ENCODE peak calls at places on chromosomes 16 and 17, in eight cellular contexts. One of them, this sample, is unnamed.

GRCh38 chr17:16472539-16472938 is 19.5 kb downstream of the LRRC75A start:
- DNase-seq in SK-MEL-5: no peak
- DNase-seq in nucleus accumbens: no peak
- DNase-seq in hypothalamus: no peak
- DNase-seq in globus pallidus: no peak
- DNase-seq in epithelial cell of esophagus: no peak
- DNase-seq in right lobe of liver: no peak
- DNase-seq in iPS-NIHi11: no peak
- DNase-seq in this sample: no peak

GRCh38 chr16:15843635-15844279 is 13.1 kb downstream of the MYH11 start:
- DNase-seq in SK-MEL-5: no peak
- DNase-seq in nucleus accumbens: no peak
- DNase-seq in hypothalamus: no peak
- DNase-seq in globus pallidus: no peak
- DNase-seq in epithelial cell of esophagus: no peak
- DNase-seq in right lobe of liver: no peak
- DNase-seq in iPS-NIHi11: no peak
- DNase-seq in this sample: no peak

GRCh38 chr17:49071106-49071505 is 61.5 kb upstream of the B4GALNT2 start:
- DNase-seq in SK-MEL-5: no peak
- DNase-seq in nucleus accumbens: no peak
- DNase-seq in hypothalamus: no peak
- DNase-seq in globus pallidus: no peak
- DNase-seq in epithelial cell of esophagus: no peak
- DNase-seq in right lobe of liver: no peak
- DNase-seq in iPS-NIHi11: no peak
- DNase-seq in this sample: no peak

GRCh38 chr16:24700549-24701392 is 28.7 kb upstream of the TNRC6A start:
- DNase-seq in SK-MEL-5: peak; percentile 58
- DNase-seq in nucleus accumbens: no peak
- DNase-seq in hypothalamus: peak; percentile 40
- DNase-seq in globus pallidus: peak; percentile 53
- DNase-seq in epithelial cell of esophagus: peak; percentile 91
- DNase-seq in right lobe of liver: peak; percentile 83
- DNase-seq in iPS-NIHi11: peak; percentile 70
- DNase-seq in this sample: no peak

GRCh38 chr16:1117169-1117900 is 21.3 kb upstream of the C1QTNF8 start:
- DNase-seq in SK-MEL-5: no peak
- DNase-seq in nucleus accumbens: no peak
- DNase-seq in hypothalamus: no peak
- DNase-seq in globus pallidus: no peak
- DNase-seq in epithelial cell of esophagus: no peak
- DNase-seq in right lobe of liver: no peak
- DNase-seq in iPS-NIHi11: no peak
- DNase-seq in this sample: no peak

GRCh38 chr16:56192644-56192960 is 1.3 kb downstream of the GNAO1 start:
- DNase-seq in SK-MEL-5: no peak
- DNase-seq in nucleus accumbens: no peak
- DNase-seq in hypothalamus: peak; percentile 13
- DNase-seq in globus pallidus: peak; percentile 51
- DNase-seq in epithelial cell of esophagus: no peak
- DNase-seq in right lobe of liver: no peak
- DNase-seq in iPS-NIHi11: no peak
- DNase-seq in this sample: no peak

GRCh38 chr17:83173997-83174858 is 94.8 kb downstream of the METRNL start:
- DNase-seq in SK-MEL-5: no peak
- DNase-seq in nucleus accumbens: no peak
- DNase-seq in hypothalamus: no peak
- DNase-seq in globus pallidus: no peak
- DNase-seq in epithelial cell of esophagus: no peak
- DNase-seq in right lobe of liver: peak; percentile 54
- DNase-seq in iPS-NIHi11: no peak
- DNase-seq in this sample: no peak

GRCh38 chr16:8957509-8958157 is 6.1 kb downstream of the USP7 start:
- DNase-seq in SK-MEL-5: no peak
- DNase-seq in nucleus accumbens: no peak
- DNase-seq in hypothalamus: no peak
- DNase-seq in globus pallidus: no peak
- DNase-seq in epithelial cell of esophagus: no peak
- DNase-seq in right lobe of liver: no peak
- DNase-seq in iPS-NIHi11: no peak
- DNase-seq in this sample: no peak

GRCh38 chr17:70076831-70077230 is 1.8 kb downstream of the KCNJ16 start:
- DNase-seq in SK-MEL-5: no peak
- DNase-seq in nucleus accumbens: no peak
- DNase-seq in hypothalamus: no peak
- DNase-seq in globus pallidus: no peak
- DNase-seq in epithelial cell of esophagus: no peak
- DNase-seq in right lobe of liver: no peak
- DNase-seq in iPS-NIHi11: no peak
- DNase-seq in this sample: no peak

GRCh38 chr17:4485676-4486646 is 12.7 kb upstream of the SPNS2 start:
- DNase-seq in SK-MEL-5: no peak
- DNase-seq in nucleus accumbens: no peak
- DNase-seq in hypothalamus: no peak
- DNase-seq in globus pallidus: no peak
- DNase-seq in epithelial cell of esophagus: peak; percentile 21
- DNase-seq in right lobe of liver: no peak
- DNase-seq in iPS-NIHi11: no peak
- DNase-seq in this sample: no peak

GRCh38 chr17:45976755-45977505 is 22.1 kb upstream of the STH start:
- DNase-seq in SK-MEL-5: no peak
- DNase-seq in nucleus accumbens: no peak
- DNase-seq in hypothalamus: no peak
- DNase-seq in globus pallidus: peak; percentile 50
- DNase-seq in epithelial cell of esophagus: peak; percentile 22
- DNase-seq in right lobe of liver: no peak
- DNase-seq in iPS-NIHi11: no peak
- DNase-seq in this sample: no peak

GRCh38 chr17:46865100-46865499 is 13.7 kb downstream of the WNT9B start:
- DNase-seq in SK-MEL-5: no peak
- DNase-seq in nucleus accumbens: no peak
- DNase-seq in hypothalamus: no peak
- DNase-seq in globus pallidus: no peak
- DNase-seq in epithelial cell of esophagus: no peak
- DNase-seq in right lobe of liver: no peak
- DNase-seq in iPS-NIHi11: peak; percentile 52
- DNase-seq in this sample: no peak

GRCh38 chr16:23317266-23317661 is 15.2 kb downstream of the SCNN1B start:
- DNase-seq in SK-MEL-5: no peak
- DNase-seq in nucleus accumbens: no peak
- DNase-seq in hypothalamus: no peak
- DNase-seq in globus pallidus: no peak
- DNase-seq in epithelial cell of esophagus: no peak
- DNase-seq in right lobe of liver: no peak
- DNase-seq in iPS-NIHi11: no peak
- DNase-seq in this sample: peak; percentile 90

GRCh38 chr16:66926171-66926570 is 836 bp upstream of the RRAD start:
- DNase-seq in SK-MEL-5: no peak
- DNase-seq in nucleus accumbens: no peak
- DNase-seq in hypothalamus: peak; percentile 57
- DNase-seq in globus pallidus: peak; percentile 49
- DNase-seq in epithelial cell of esophagus: no peak
- DNase-seq in right lobe of liver: no peak
- DNase-seq in iPS-NIHi11: no peak
- DNase-seq in this sample: no peak

GRCh38 chr16:77898671-77899211 is 110.4 kb downstream of the VAT1L start:
- DNase-seq in SK-MEL-5: no peak
- DNase-seq in nucleus accumbens: no peak
- DNase-seq in hypothalamus: no peak
- DNase-seq in globus pallidus: no peak
- DNase-seq in epithelial cell of esophagus: no peak
- DNase-seq in right lobe of liver: no peak
- DNase-seq in iPS-NIHi11: no peak
- DNase-seq in this sample: peak; percentile 30

GRCh38 chr16:52584354-52584840 is 37.5 kb upstream of the TOX3 start:
- DNase-seq in SK-MEL-5: no peak
- DNase-seq in nucleus accumbens: no peak
- DNase-seq in hypothalamus: no peak
- DNase-seq in globus pallidus: no peak
- DNase-seq in epithelial cell of esophagus: no peak
- DNase-seq in right lobe of liver: no peak
- DNase-seq in iPS-NIHi11: no peak
- DNase-seq in this sample: no peak

GRCh38 chr17:76558210-76559095 is 18.6 kb downstream of the PRCD start:
- DNase-seq in SK-MEL-5: peak; percentile 71
- DNase-seq in nucleus accumbens: no peak
- DNase-seq in hypothalamus: no peak
- DNase-seq in globus pallidus: peak; percentile 35
- DNase-seq in epithelial cell of esophagus: no peak
- DNase-seq in right lobe of liver: no peak
- DNase-seq in iPS-NIHi11: no peak
- DNase-seq in this sample: no peak

GRCh38 chr17:80916246-80916645 is 75.4 kb upstream of the CHMP6 start:
- DNase-seq in SK-MEL-5: no peak
- DNase-seq in nucleus accumbens: no peak
- DNase-seq in hypothalamus: no peak
- DNase-seq in globus pallidus: no peak
- DNase-seq in epithelial cell of esophagus: no peak
- DNase-seq in right lobe of liver: no peak
- DNase-seq in iPS-NIHi11: no peak
- DNase-seq in this sample: no peak

GRCh38 chr16:65956100-65956499 is 410.4 kb upstream of the CDH5 start:
- DNase-seq in SK-MEL-5: no peak
- DNase-seq in nucleus accumbens: no peak
- DNase-seq in hypothalamus: no peak
- DNase-seq in globus pallidus: no peak
- DNase-seq in epithelial cell of esophagus: no peak
- DNase-seq in right lobe of liver: peak; percentile 67
- DNase-seq in iPS-NIHi11: no peak
- DNase-seq in this sample: no peak

This sample was measured in DMS79.